ENCODE peak calls at places on chromosomes 16 and 17, in five cellular contexts. U, Z, C, A and R are unnamed samples.

GRCh38 chr17:37558299-37558698 is 50.9 kb downstream of the SYNRG start:
- DNase-seq in U (no peak), A (no peak), C (no peak), Z (no peak), R (no peak)

GRCh38 chr17:69732272-69732671 is 317.8 kb downstream of the MAP2K6 start:
- DNase-seq in U (no peak), Z (no peak), C (peak; percentile 35), A (no peak), R (no peak)

GRCh38 chr16:20957153-20957552 is 56.6 kb downstream of the LYRM1 start:
- DNase-seq in C (no peak), A (no peak), U (no peak), Z (no peak), R (no peak)

GRCh38 chr16:27228621-27229501 is 25.5 kb downstream of the KDM8 start:
- DNase-seq in Z (no peak), C (no peak), U (no peak), A (no peak), R (no peak)

GRCh38 chr17:78359216-78359935 is 501 bp downstream of the SOCS3 start:
- DNase-seq in Z (no peak), C (peak; percentile 57), A (peak; percentile 84), U (no peak), R (no peak)

GRCh38 chr16:88686062-88686438 is 257 bp downstream of the SNAI3 start:
- DNase-seq in C (no peak), Z (no peak), U (no peak), A (no peak), R (no peak)

GRCh38 chr17:44081681-44082080 is 11.1 kb downstream of the G6PC3 start:
- DNase-seq in C (peak; percentile 44), Z (no peak), A (no peak), U (no peak), R (no peak)

GRCh38 chr17:37847811-37848331 is 76.3 kb upstream of the TBC1D3K start:
- DNase-seq in A (no peak), Z (no peak), C (no peak), U (no peak), R (no peak)

GRCh38 chr17:40318835-40319332 is 9.9 kb downstream of the RARA start:
- DNase-seq in Z (no peak), A (no peak), C (no peak), U (no peak), R (no peak)

GRCh38 chr17:63540581-63540980 is 9.7 kb upstream of the DCAF7 start:
- DNase-seq in Z (no peak), C (no peak), U (no peak), A (no peak), R (no peak)

GRCh38 chr17:64661731-64661980 is 451 bp downstream of the SMURF2 start:
- DNase-seq in Z (no peak), A (peak; percentile 63), U (no peak), C (no peak), R (no peak)

GRCh38 chr16:86466695-86467406 is 43.5 kb upstream of the FOXF1 start:
- DNase-seq in Z (no peak), A (no peak), U (no peak), C (no peak), R (peak; percentile 54)

GRCh38 chr16:48524348-48525200 is 85.4 kb downstream of the N4BP1 start:
- DNase-seq in U (no peak), A (no peak), C (no peak), Z (no peak), R (no peak)

GRCh38 chr16:57297856-57298255 is 13.4 kb upstream of the PLLP start:
- DNase-seq in U (peak; percentile 21), C (no peak), Z (no peak), A (no peak), R (no peak)

GRCh38 chr17:50818266-50818665 is 17.1 kb upstream of the WFIKKN2 start:
- DNase-seq in C (no peak), U (no peak), A (no peak), Z (no peak), R (no peak)

GRCh38 chr17:76155988-76156661 is 15.1 kb upstream of the FOXJ1 start:
- DNase-seq in A (no peak), U (no peak), Z (no peak), C (no peak), R (no peak)

GRCh38 chr16:85412911-85413520 is 200.1 kb upstream of the GSE1 start:
- DNase-seq in Z (no peak), U (no peak), A (no peak), C (no peak), R (no peak)

GRCh38 chr17:80482555-80483308 is 6.3 kb upstream of the NPTX1 start:
- DNase-seq in A (no peak), U (no peak), C (peak; percentile 38), Z (no peak), R (no peak)

GRCh38 chr17:58052951-58053715 is 30.1 kb upstream of the DYNLL2 start:
- DNase-seq in U (no peak), Z (no peak), C (peak; percentile 3), A (no peak), R (no peak)

GRCh38 chr16:4500283-4500682 is 24.1 kb downstream of the HMOX2 start:
- DNase-seq in Z (peak; percentile 77), C (peak; percentile 87), U (no peak), A (no peak), R (peak; percentile 57)

GRCh38 chr17:65181237-65182061 is 44.3 kb downstream of the RGS9 start:
- DNase-seq in C (no peak), U (no peak), A (no peak), Z (no peak), R (no peak)

GRCh38 chr17:74345433-74346241 is 16.0 kb downstream of the BTBD17 start:
- DNase-seq in C (peak; percentile 68), U (no peak), Z (no peak), A (no peak), R (no peak)

GRCh38 chr17:76419576-76420245 is 33.2 kb downstream of the UBE2O start:
- DNase-seq in C (no peak), U (no peak), Z (no peak), A (no peak), R (no peak)

GRCh38 chr16:21950782-21951521 is 2.2 kb upstream of the UQCRC2 start:
- DNase-seq in U (peak; percentile 1), A (no peak), C (peak; percentile 62), Z (peak; percentile 27), R (peak; percentile 30)

GRCh38 chr17:41483991-41484826 is 3.3 kb upstream of the KRT35 start:
- DNase-seq in A (no peak), Z (peak; percentile 28), C (no peak), U (no peak), R (no peak)

GRCh38 chr17:39164675-39165143 is 1.3 kb downstream of the ARL5C start:
- DNase-seq in Z (peak; percentile 91), U (peak; percentile 20), A (no peak), C (peak; percentile 93), R (peak; percentile 92)

GRCh38 chr16:57576429-57576870 is 34.0 kb downstream of the ADGRG5 start:
- DNase-seq in U (peak; percentile 2), C (peak; percentile 75), Z (peak; percentile 37), A (peak; percentile 55), R (peak; percentile 35)

GRCh38 chr16:89711601-89712475 is 8.9 kb downstream of the VPS9D1 start:
- DNase-seq in Z (peak; percentile 64), C (peak; percentile 58), A (peak; percentile 44), U (no peak), R (no peak)

GRCh38 chr17:8785547-8786412 is 13.4 kb downstream of the MFSD6L start:
- DNase-seq in Z (peak; percentile 36), A (peak; percentile 50), C (peak; percentile 72), U (peak; percentile 69), R (peak; percentile 50)

GRCh38 chr16:2841606-2842339 is 11.7 kb downstream of the ZG16B start:
- DNase-seq in A (no peak), C (no peak), Z (no peak), U (no peak), R (no peak)

GRCh38 chr16:46932802-46933201 is 40.7 kb downstream of the DNAJA2 start:
- DNase-seq in Z (no peak), C (no peak), A (no peak), U (no peak), R (no peak)

GRCh38 chr16:73268311-73268997 is 220.5 kb upstream of the ZFHX3 start:
- DNase-seq in Z (no peak), U (peak; percentile 89), C (peak; percentile 5), A (peak; percentile 85), R (peak; percentile 5)

GRCh38 chr16:17544785-17545184 is 74.0 kb upstream of the XYLT1 start:
- DNase-seq in A (no peak), Z (no peak), C (no peak), U (no peak), R (no peak)

GRCh38 chr16:89232107-89232506 is 14.6 kb downstream of the ZNF778 start:
- DNase-seq in A (no peak), Z (no peak), U (no peak), C (no peak), R (no peak)